ENCODE peak calls at places on chromosomes 2 and 18, in five cellular contexts. P is osteoblast, N is mesendoderm, M is lower lobe of right lung, Q is SJCRH30. I is an unnamed sample.

GRCh38 chr2:10006248-10007147 is 36.9 kb upstream of the KLF11 start:
- DNase-seq in N (peak; percentile 25), Q (no peak), P (peak; percentile 83), M (peak; percentile 56), I (peak; percentile 80)

GRCh38 chr2:232387451-232388171 is 9.1 kb downstream of the ALPP start:
- DNase-seq in M (peak; percentile 58), P (peak; percentile 78), N (peak; percentile 51), Q (no peak), I (peak; percentile 52)

GRCh38 chr2:166609183-166609959 is 115.3 kb upstream of the SCN7A start:
- DNase-seq in N (peak; percentile 78), Q (no peak), M (no peak), P (no peak), I (no peak)

GRCh38 chr2:179266271-179266670 is 1.6 kb upstream of the SESTD1 start:
- DNase-seq in N (no peak), M (no peak), Q (no peak), P (no peak), I (no peak)

GRCh38 chr2:39377226-39377939 is 59.7 kb downstream of the MAP4K3 start:
- DNase-seq in Q (no peak), P (no peak), M (no peak), N (peak; percentile 27), I (no peak)

GRCh38 chr2:134460583-134460998 is 206.7 kb downstream of the MGAT5 start:
- DNase-seq in Q (peak; percentile 52), N (peak; percentile 87), P (peak; percentile 96), M (peak; percentile 58), I (no peak)

GRCh38 chr2:150063432-150063889 is 424.0 kb downstream of the RND3 start:
- DNase-seq in Q (no peak), M (no peak), N (no peak), P (peak; percentile 68), I (no peak)

GRCh38 chr2:45190481-45190880 is 181.2 kb upstream of the SIX2 start:
- DNase-seq in N (peak; percentile 18), P (peak; percentile 90), Q (peak; percentile 65), M (no peak), I (no peak)

GRCh38 chr2:24122356-24123211 is 550 bp downstream of the PFN4 start:
- DNase-seq in M (no peak), P (peak; percentile 80), N (peak; percentile 12), Q (no peak), I (no peak)

GRCh38 chr2:12718662-12719399 is 2.1 kb downstream of the TRIB2 start:
- DNase-seq in M (no peak), P (no peak), Q (peak; percentile 30), N (peak; percentile 78), I (no peak)

GRCh38 chr2:240782886-240783818 is 36.9 kb downstream of the KIF1A start:
- DNase-seq in N (no peak), Q (no peak), M (peak; percentile 35), P (peak; percentile 86), I (peak; percentile 70)

GRCh38 chr2:11647834-11648600 is 22.0 kb downstream of the NTSR2 start:
- DNase-seq in Q (no peak), P (no peak), N (peak; percentile 73), M (no peak), I (no peak)

GRCh38 chr2:233463586-233463985 is 103.0 kb downstream of the USP40 start:
- DNase-seq in Q (no peak), M (peak; percentile 31), N (no peak), P (peak; percentile 23), I (no peak)

DNA sequence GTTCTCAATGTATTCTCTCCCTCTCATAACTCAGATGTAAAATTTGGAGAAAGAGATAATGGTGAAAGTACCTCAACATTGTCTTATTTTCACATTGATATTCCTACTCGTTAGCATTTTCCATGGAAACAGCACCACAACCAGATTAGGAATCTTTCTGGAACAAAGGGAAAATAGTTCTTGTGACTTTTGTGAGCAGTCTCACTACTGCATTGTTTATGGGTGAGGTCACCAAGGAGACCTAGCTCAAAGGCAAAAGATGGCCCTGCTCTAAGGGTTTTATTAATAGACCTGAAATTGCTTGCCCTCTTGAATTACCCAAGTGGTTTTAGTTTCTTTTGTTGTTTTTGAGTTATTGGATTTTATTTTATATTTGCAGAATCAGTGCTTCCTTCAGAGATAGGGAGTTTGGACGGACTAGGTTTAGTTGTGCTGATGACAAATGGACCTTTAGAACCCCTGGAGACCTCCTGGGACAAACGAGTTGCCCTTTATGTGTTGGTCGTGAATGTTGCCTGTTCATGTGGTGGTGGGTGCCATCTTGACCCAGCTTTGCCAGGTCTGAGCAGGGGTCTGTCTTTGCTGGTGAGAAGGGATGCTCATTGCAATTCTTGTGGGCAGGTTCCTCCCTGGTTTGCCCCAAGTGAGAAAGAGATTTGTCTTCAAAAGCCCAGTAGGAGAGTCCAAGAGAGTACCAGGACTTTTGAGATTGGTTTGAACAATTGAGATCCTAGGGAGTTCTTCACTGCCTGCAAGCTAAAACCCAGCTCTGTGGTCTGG is 58.1 kb downstream of the INPP4A start:
- DNase-seq in Q (no peak), M (no peak), P (no peak), N (peak; percentile 92), I (no peak)
- H3K4me1 ChIP-seq in Q (peaks cover 25% of the 10 kb centered on the region), M (peaks cover 59% of the 10 kb centered on the region), P (peaks cover 24% of the 10 kb centered on the region), N (peaks cover 18% of the 10 kb centered on the region), I (peaks cover 14% of the 10 kb centered on the region)

GRCh38 chr18:9720327-9720726 is 12.2 kb downstream of the RAB31 start:
- DNase-seq in Q (no peak), N (no peak), P (no peak), M (no peak), I (no peak)

GRCh38 chr18:9721893-9722515 is 13.9 kb downstream of the RAB31 start:
- DNase-seq in P (no peak), M (no peak), Q (no peak), N (no peak), I (no peak)

GRCh38 chr18:9719421-9719981 is 11.4 kb downstream of the RAB31 start:
- DNase-seq in M (no peak), N (peak; percentile 50), Q (no peak), P (peak; percentile 87), I (peak; percentile 82)

GRCh38 chr18:9724797-9725196 is 16.7 kb downstream of the RAB31 start:
- DNase-seq in N (no peak), M (no peak), Q (no peak), P (no peak), I (no peak)

GRCh38 chr18:9722691-9723090 is 14.6 kb downstream of the RAB31 start:
- DNase-seq in M (no peak), N (peak; percentile 74), P (no peak), Q (no peak), I (no peak)
- H3K4me3 ChIP-seq in M (no peak overlapping the region), N (no peak overlapping the region), P (no peak overlapping the region), Q (no peak overlapping the region), I (no peak overlapping the region)

GRCh38 chr2:203683421-203683820 is 23.0 kb upstream of the CD28 start:
- DNase-seq in Q (no peak), P (no peak), N (no peak), M (no peak), I (no peak)

GRCh38 chr2:203682688-203683130 is 23.7 kb upstream of the CD28 start:
- DNase-seq in Q (no peak), P (no peak), N (peak; percentile 16), M (no peak), I (no peak)

GRCh38 chr2:203678971-203679370 is 27.5 kb upstream of the CD28 start:
- DNase-seq in P (no peak), Q (no peak), M (no peak), N (no peak), I (no peak)

GRCh38 chr2:203681978-203682377 is 24.5 kb upstream of the CD28 start:
- DNase-seq in Q (no peak), N (no peak), M (no peak), P (peak; percentile 85), I (peak; percentile 78)

DNA sequence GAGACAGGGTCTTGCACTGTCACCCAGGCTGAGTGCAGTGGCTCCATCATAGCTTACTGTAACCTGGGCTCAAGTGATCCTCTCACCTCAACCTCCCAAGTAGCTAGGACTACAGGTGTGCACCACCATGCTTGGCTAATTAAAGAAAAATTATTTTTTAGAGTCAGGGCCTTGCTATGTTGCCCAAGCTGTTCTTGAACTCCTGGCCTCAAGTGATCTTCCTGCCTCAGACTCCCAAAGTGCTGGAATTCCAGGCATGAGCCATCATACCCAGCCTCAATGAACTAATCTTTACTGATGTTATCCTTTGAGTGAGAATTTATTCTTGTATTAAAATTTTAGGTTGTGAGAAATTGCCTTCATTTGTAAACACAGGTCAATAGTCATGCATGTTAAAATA is 27.0 kb upstream of the CD28 start:
- DNase-seq in N (no peak), Q (no peak), P (no peak), M (no peak), I (no peak)
- H3K4me1 ChIP-seq in N (no peaks in the 10 kb centered on the region), Q (peaks cover 19% of the 10 kb centered on the region), P (peaks cover 48% of the 10 kb centered on the region), M (peaks cover 58% of the 10 kb centered on the region), I (peaks cover 6% of the 10 kb centered on the region)

GRCh38 chr2:65421432-65421748 is 11.0 kb downstream of the SPRED2 start:
- DNase-seq in M (no peak), P (no peak), N (no peak), Q (no peak), I (no peak)
- H3K4me3 ChIP-seq in M (no peak overlapping the region), P (no peak overlapping the region), N (no peak overlapping the region), Q (no peak overlapping the region), I (no peak overlapping the region)

GRCh38 chr18:6571239-6571602 is 156.5 kb upstream of the L3MBTL4 start:
- DNase-seq in P (no peak), M (no peak), Q (no peak), N (no peak), I (no peak)
- H3K4me1 ChIP-seq in P (no peaks in the 10 kb centered on the region), M (peaks cover under 1% of the 10 kb centered on the region), Q (no peaks in the 10 kb centered on the region), N (peaks cover 9% of the 10 kb centered on the region), I (no peaks in the 10 kb centered on the region)

GRCh38 chr2:72135921-72136320 is 11.7 kb downstream of the CYP26B1 start:
- DNase-seq in Q (no peak), P (no peak), N (no peak), M (no peak), I (peak; percentile 26)
- H3K4me3 ChIP-seq in Q (no peak overlapping the region), P (no peak overlapping the region), N (no peak overlapping the region), M (no peak overlapping the region), I (no peak overlapping the region)